ENCODE peak calls at places on chromosome 20, in five cellular contexts. One of them, this sample, is unnamed.

GRCh38 chr20:51500311-51500710 is 42.2 kb downstream of the NFATC2 start:
- DNase-seq in PC-9: no peak
- DNase-seq in mammary epithelial cell: peak; percentile 85
- DNase-seq in WERI-Rb-1: no peak
- DNase-seq in endodermal cell: peak; percentile 31
- DNase-seq in this sample: peak; percentile 26

GRCh38 chr20:9112541-9113515 is 43.9 kb downstream of the PLCB4 start:
- DNase-seq in mammary epithelial cell: peak; percentile 41
- DNase-seq in PC-9: no peak
- DNase-seq in endodermal cell: no peak
- DNase-seq in WERI-Rb-1: no peak
- DNase-seq in this sample: peak; percentile 61

GRCh38 chr20:1163105-1163504 is 21.7 kb downstream of the TMEM74B start:
- DNase-seq in endodermal cell: no peak
- DNase-seq in mammary epithelial cell: no peak
- DNase-seq in WERI-Rb-1: no peak
- DNase-seq in PC-9: no peak
- DNase-seq in this sample: no peak

GRCh38 chr20:54086444-54087134 is 16.2 kb upstream of the BCAS1 start:
- DNase-seq in WERI-Rb-1: no peak
- DNase-seq in PC-9: no peak
- DNase-seq in endodermal cell: no peak
- DNase-seq in mammary epithelial cell: no peak
- DNase-seq in this sample: no peak

GRCh38 chr20:4951299-4951698 is 50.0 kb downstream of the SLC23A2 start:
- DNase-seq in PC-9: peak; percentile 59
- DNase-seq in endodermal cell: no peak
- DNase-seq in mammary epithelial cell: peak; percentile 94
- DNase-seq in WERI-Rb-1: no peak
- DNase-seq in this sample: peak; percentile 33

GRCh38 chr20:32585011-32585518 is at the start of gene NOL4L:
- DNase-seq in PC-9: peak; percentile 57
- DNase-seq in mammary epithelial cell: peak; percentile 33
- DNase-seq in WERI-Rb-1: peak; percentile 57
- DNase-seq in endodermal cell: peak; percentile 81
- DNase-seq in this sample: peak; percentile 30

GRCh38 chr20:51456511-51457280 is 85.8 kb downstream of the NFATC2 start:
- DNase-seq in WERI-Rb-1: no peak
- DNase-seq in PC-9: peak; percentile 100
- DNase-seq in mammary epithelial cell: peak; percentile 96
- DNase-seq in endodermal cell: peak; percentile 82
- DNase-seq in this sample: peak; percentile 60

GRCh38 chr20:56212071-56212470 is 36.5 kb upstream of the MC3R start:
- DNase-seq in PC-9: no peak
- DNase-seq in WERI-Rb-1: no peak
- DNase-seq in endodermal cell: no peak
- DNase-seq in mammary epithelial cell: no peak
- DNase-seq in this sample: no peak

GRCh38 chr20:1877604-1878195 is 17.5 kb upstream of the SIRPA start:
- DNase-seq in mammary epithelial cell: no peak
- DNase-seq in WERI-Rb-1: no peak
- DNase-seq in endodermal cell: no peak
- DNase-seq in PC-9: no peak
- DNase-seq in this sample: no peak

GRCh38 chr20:872855-873520 is 39.5 kb downstream of the FAM110A start:
- DNase-seq in endodermal cell: peak; percentile 87
- DNase-seq in mammary epithelial cell: no peak
- DNase-seq in WERI-Rb-1: peak; percentile 74
- DNase-seq in PC-9: no peak
- DNase-seq in this sample: no peak

GRCh38 chr20:32877507-32877906 is 18.8 kb downstream of the EFCAB8 start:
- DNase-seq in WERI-Rb-1: no peak
- DNase-seq in endodermal cell: no peak
- DNase-seq in PC-9: no peak
- DNase-seq in mammary epithelial cell: no peak
- DNase-seq in this sample: no peak

GRCh38 chr20:18465536-18466200 is 1.2 kb downstream of the DZANK1 start:
- DNase-seq in PC-9: no peak
- DNase-seq in WERI-Rb-1: no peak
- DNase-seq in endodermal cell: no peak
- DNase-seq in mammary epithelial cell: no peak
- DNase-seq in this sample: no peak

GRCh38 chr20:41425180-41425884 is 58.7 kb upstream of the EMILIN3 start:
- DNase-seq in WERI-Rb-1: no peak
- DNase-seq in mammary epithelial cell: no peak
- DNase-seq in PC-9: no peak
- DNase-seq in endodermal cell: no peak
- DNase-seq in this sample: no peak

GRCh38 chr20:62409935-62410741 is 3.1 kb upstream of the CABLES2 start:
- DNase-seq in mammary epithelial cell: no peak
- DNase-seq in WERI-Rb-1: peak; percentile 85
- DNase-seq in PC-9: peak; percentile 67
- DNase-seq in endodermal cell: peak; percentile 88
- DNase-seq in this sample: peak; percentile 64

GRCh38 chr20:19881990-19882389 is 123.9 kb downstream of the RIN2 start:
- DNase-seq in WERI-Rb-1: no peak
- DNase-seq in mammary epithelial cell: no peak
- DNase-seq in PC-9: no peak
- DNase-seq in endodermal cell: no peak
- DNase-seq in this sample: no peak

GRCh38 chr20:32582659-32583580 is 2.2 kb downstream of the NOL4L start:
- DNase-seq in mammary epithelial cell: no peak
- DNase-seq in endodermal cell: peak; percentile 84
- DNase-seq in PC-9: peak; percentile 36
- DNase-seq in WERI-Rb-1: peak; percentile 75
- DNase-seq in this sample: no peak

GRCh38 chr20:54068495-54068894 is 1.9 kb downstream of the BCAS1 start:
- DNase-seq in mammary epithelial cell: no peak
- DNase-seq in WERI-Rb-1: no peak
- DNase-seq in PC-9: no peak
- DNase-seq in endodermal cell: peak; percentile 57
- DNase-seq in this sample: no peak

GRCh38 chr20:38726849-38727601 is 2.7 kb downstream of the SLC32A1 start:
- DNase-seq in WERI-Rb-1: peak; percentile 91
- DNase-seq in mammary epithelial cell: no peak
- DNase-seq in PC-9: no peak
- DNase-seq in endodermal cell: peak; percentile 99
- DNase-seq in this sample: peak; percentile 74

GRCh38 chr20:33554914-33555420 is 65.1 kb downstream of the CBFA2T2 start:
- DNase-seq in endodermal cell: no peak
- DNase-seq in mammary epithelial cell: peak; percentile 86
- DNase-seq in WERI-Rb-1: no peak
- DNase-seq in PC-9: peak; percentile 11
- DNase-seq in this sample: peak; percentile 86

GRCh38 chr20:53889411-53890148 is 180.8 kb downstream of the BCAS1 start:
- DNase-seq in mammary epithelial cell: no peak
- DNase-seq in PC-9: no peak
- DNase-seq in endodermal cell: no peak
- DNase-seq in WERI-Rb-1: no peak
- DNase-seq in this sample: no peak

GRCh38 chr20:35192071-35192872 is 20.4 kb downstream of the PROCR start:
- DNase-seq in WERI-Rb-1: no peak
- DNase-seq in endodermal cell: no peak
- DNase-seq in PC-9: no peak
- DNase-seq in mammary epithelial cell: peak; percentile 4
- DNase-seq in this sample: no peak

GRCh38 chr20:40766790-40767529 is 77.9 kb upstream of the MAFB start:
- DNase-seq in PC-9: no peak
- DNase-seq in endodermal cell: peak; percentile 49
- DNase-seq in mammary epithelial cell: no peak
- DNase-seq in WERI-Rb-1: no peak
- DNase-seq in this sample: no peak

GRCh38 chr20:39829255-39829654 is 859.8 kb downstream of the MAFB start:
- DNase-seq in WERI-Rb-1: no peak
- DNase-seq in endodermal cell: peak; percentile 79
- DNase-seq in mammary epithelial cell: no peak
- DNase-seq in PC-9: no peak
- DNase-seq in this sample: peak; percentile 62

GRCh38 chr20:50916257-50916656 is 15.0 kb downstream of the ADNP start:
- DNase-seq in mammary epithelial cell: peak; percentile 66
- DNase-seq in WERI-Rb-1: peak; percentile 11
- DNase-seq in PC-9: no peak
- DNase-seq in endodermal cell: no peak
- DNase-seq in this sample: peak; percentile 62

GRCh38 chr20:41138527-41139226 is 1.3 kb downstream of the PLCG1 start:
- DNase-seq in PC-9: peak; percentile 9
- DNase-seq in WERI-Rb-1: no peak
- DNase-seq in mammary epithelial cell: no peak
- DNase-seq in endodermal cell: no peak
- DNase-seq in this sample: no peak

GRCh38 chr20:55140631-55141030 is 665.2 kb downstream of the DOK5 start:
- DNase-seq in WERI-Rb-1: no peak
- DNase-seq in mammary epithelial cell: no peak
- DNase-seq in PC-9: no peak
- DNase-seq in endodermal cell: no peak
- DNase-seq in this sample: no peak

GRCh38 chr20:11965602-11966001 is 47.9 kb downstream of the BTBD3 start:
- DNase-seq in WERI-Rb-1: no peak
- DNase-seq in mammary epithelial cell: no peak
- DNase-seq in PC-9: no peak
- DNase-seq in endodermal cell: no peak
- DNase-seq in this sample: no peak

GRCh38 chr20:460180-460579 is 2.2 kb downstream of the TBC1D20 start:
- DNase-seq in PC-9: no peak
- DNase-seq in endodermal cell: no peak
- DNase-seq in mammary epithelial cell: no peak
- DNase-seq in WERI-Rb-1: no peak
- DNase-seq in this sample: no peak

GRCh38 chr20:21555470-21556120 is 41.7 kb upstream of the NKX2-2 start:
- DNase-seq in endodermal cell: no peak
- DNase-seq in PC-9: no peak
- DNase-seq in mammary epithelial cell: no peak
- DNase-seq in WERI-Rb-1: no peak
- DNase-seq in this sample: peak; percentile 78
- H3K27ac ChIP-seq in endodermal cell: no peak overlapping the region
- H3K27ac ChIP-seq in PC-9: no peak overlapping the region
- H3K27ac ChIP-seq in mammary epithelial cell: no peak overlapping the region
- H3K27ac ChIP-seq in WERI-Rb-1: no peak overlapping the region
- H3K27ac ChIP-seq in this sample: peak overlapping the region; percentile 95

DNA sequence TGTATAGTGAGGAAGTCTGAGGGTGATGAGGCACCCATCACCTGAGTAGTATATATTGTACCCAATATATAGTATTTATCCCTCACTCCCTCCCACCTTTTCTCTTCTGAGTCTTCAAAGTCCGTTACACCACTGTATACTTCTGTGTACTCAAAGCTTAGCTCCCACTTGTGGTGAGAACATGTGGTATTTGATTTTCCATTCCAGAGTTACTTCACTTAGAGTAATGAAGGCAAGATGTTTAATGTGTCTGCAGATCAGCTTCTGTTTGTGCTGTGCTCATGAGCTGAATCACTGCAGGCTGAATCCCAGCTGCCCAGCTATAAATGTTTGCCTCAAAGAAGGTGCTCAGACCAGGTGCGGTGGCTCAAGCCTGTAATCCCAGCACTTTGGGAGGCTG is 139.3 kb upstream of the FOXA2 start:
- DNase-seq in endodermal cell: no peak
- DNase-seq in PC-9: no peak
- DNase-seq in WERI-Rb-1: no peak
- DNase-seq in mammary epithelial cell: no peak
- DNase-seq in this sample: no peak
- H3K4me3 ChIP-seq in endodermal cell: no peak overlapping the region
- H3K4me3 ChIP-seq in PC-9: no peak overlapping the region
- H3K4me3 ChIP-seq in WERI-Rb-1: no peak overlapping the region
- H3K4me3 ChIP-seq in mammary epithelial cell: no peak overlapping the region
- H3K4me3 ChIP-seq in this sample: no peak overlapping the region

GRCh38 chr20:57835462-57836455 is 125.9 kb upstream of the PMEPA1 start:
- DNase-seq in mammary epithelial cell: no peak
- DNase-seq in WERI-Rb-1: peak; percentile 57
- DNase-seq in endodermal cell: no peak
- DNase-seq in PC-9: no peak
- DNase-seq in this sample: no peak
- H3K27ac ChIP-seq in mammary epithelial cell: no peak overlapping the region
- H3K27ac ChIP-seq in WERI-Rb-1: peak overlapping the region; percentile 71
- H3K27ac ChIP-seq in endodermal cell: peak overlapping the region; percentile 83
- H3K27ac ChIP-seq in PC-9: no peak overlapping the region
- H3K27ac ChIP-seq in this sample: no peak overlapping the region

GRCh38 chr20:63706027-63706695 is 1.6 kb downstream of the ARFRP1 start:
- DNase-seq in endodermal cell: no peak
- DNase-seq in mammary epithelial cell: no peak
- DNase-seq in WERI-Rb-1: no peak
- DNase-seq in PC-9: no peak
- DNase-seq in this sample: no peak
- H3K4me3 ChIP-seq in endodermal cell: peak overlapping the region; percentile 90
- H3K4me3 ChIP-seq in mammary epithelial cell: peak overlapping the region; percentile 84
- H3K4me3 ChIP-seq in WERI-Rb-1: no peak overlapping the region
- H3K4me3 ChIP-seq in PC-9: peak overlapping the region; percentile 96
- H3K4me3 ChIP-seq in this sample: peak overlapping the region; percentile 98

GRCh38 chr20:46394872-46395470 is 11.4 kb downstream of the ELMO2 start:
- DNase-seq in mammary epithelial cell: no peak
- DNase-seq in WERI-Rb-1: no peak
- DNase-seq in PC-9: no peak
- DNase-seq in endodermal cell: no peak
- DNase-seq in this sample: no peak

GRCh38 chr20:46399401-46399800 is 7.0 kb downstream of the ELMO2 start:
- DNase-seq in mammary epithelial cell: no peak
- DNase-seq in WERI-Rb-1: no peak
- DNase-seq in endodermal cell: peak; percentile 15
- DNase-seq in PC-9: no peak
- DNase-seq in this sample: no peak

GRCh38 chr20:46398963-46399362 is 7.5 kb downstream of the ELMO2 start:
- DNase-seq in WERI-Rb-1: no peak
- DNase-seq in PC-9: no peak
- DNase-seq in endodermal cell: peak; percentile 2
- DNase-seq in mammary epithelial cell: no peak
- DNase-seq in this sample: no peak

GRCh38 chr20:46393967-46394366 is 12.4 kb downstream of the ELMO2 start:
- DNase-seq in WERI-Rb-1: no peak
- DNase-seq in PC-9: no peak
- DNase-seq in mammary epithelial cell: no peak
- DNase-seq in endodermal cell: no peak
- DNase-seq in this sample: no peak

GRCh38 chr20:46396052-46396451 is 10.4 kb downstream of the ELMO2 start:
- DNase-seq in WERI-Rb-1: no peak
- DNase-seq in mammary epithelial cell: no peak
- DNase-seq in PC-9: no peak
- DNase-seq in endodermal cell: no peak
- DNase-seq in this sample: no peak
- H3K27ac ChIP-seq in WERI-Rb-1: no peak overlapping the region
- H3K27ac ChIP-seq in mammary epithelial cell: no peak overlapping the region
- H3K27ac ChIP-seq in PC-9: no peak overlapping the region
- H3K27ac ChIP-seq in endodermal cell: no peak overlapping the region
- H3K27ac ChIP-seq in this sample: no peak overlapping the region

GRCh38 chr20:45294003-45294368 is 12.7 kb upstream of the RBPJL start:
- DNase-seq in endodermal cell: no peak
- DNase-seq in PC-9: no peak
- DNase-seq in mammary epithelial cell: no peak
- DNase-seq in WERI-Rb-1: no peak
- DNase-seq in this sample: no peak
- H3K4me3 ChIP-seq in endodermal cell: peak overlapping the region; percentile 15
- H3K4me3 ChIP-seq in PC-9: peak overlapping the region; percentile 60
- H3K4me3 ChIP-seq in mammary epithelial cell: no peak overlapping the region
- H3K4me3 ChIP-seq in WERI-Rb-1: peak overlapping the region; percentile 63
- H3K4me3 ChIP-seq in this sample: peak overlapping the region; percentile 56